ENCODE peak calls at places on chromosomes 13 and 19, in six cellular contexts. A is OCI-LY7, Z is PC-3, V is hepatocyte, C is GM23338, W is Karpas-422. S is an unnamed sample.

GRCh38 chr13:101523732-101524131 is 71.3 kb downstream of the ITGBL1 start:
- DNase-seq in A (no peak), Z (peak; percentile 67), V (no peak), C (no peak), W (no peak), S (peak; percentile 94)

GRCh38 chr13:75797719-75798118 is 161.6 kb downstream of the LMO7 start:
- DNase-seq in A (no peak), Z (no peak), V (no peak), C (no peak), W (no peak), S (no peak)

GRCh38 chr19:46015080-46015960 is 7.5 kb downstream of the PGLYRP1 start:
- DNase-seq in A (peak; percentile 38), Z (no peak), V (peak; percentile 83), C (peak; percentile 96), W (peak; percentile 63), S (peak; percentile 47)

GRCh38 chr13:25978961-25979360 is 72.9 kb downstream of the SHISA2 start:
- DNase-seq in A (no peak), Z (no peak), V (no peak), C (no peak), W (no peak), S (no peak)

GRCh38 chr19:4278010-4278409 is 1.1 kb upstream of the SHD start:
- DNase-seq in A (no peak), Z (no peak), V (no peak), C (no peak), W (peak; percentile 32), S (no peak)

GRCh38 chr13:105142556-105142955 is 1392.9 kb downstream of the EFNB2 start:
- DNase-seq in A (no peak), Z (no peak), V (no peak), C (no peak), W (no peak), S (no peak)

GRCh38 chr19:29542776-29543175 is 17.0 kb downstream of the VSTM2B start:
- DNase-seq in A (no peak), Z (no peak), V (no peak), C (no peak), W (no peak), S (no peak)

GRCh38 chr19:6012416-6013170 is 34.7 kb upstream of the RANBP3 start:
- DNase-seq in A (no peak), Z (no peak), V (no peak), C (no peak), W (no peak), S (no peak)

GRCh38 chr19:21699197-21699596 is 68.2 kb downstream of the ZNF100 start:
- DNase-seq in A (no peak), Z (no peak), V (no peak), C (peak; percentile 97), W (no peak), S (no peak)

GRCh38 chr19:4278926-4279529 is at the start of gene SHD:
- DNase-seq in A (no peak), Z (no peak), V (no peak), C (peak; percentile 72), W (peak; percentile 2), S (no peak)

DNA sequence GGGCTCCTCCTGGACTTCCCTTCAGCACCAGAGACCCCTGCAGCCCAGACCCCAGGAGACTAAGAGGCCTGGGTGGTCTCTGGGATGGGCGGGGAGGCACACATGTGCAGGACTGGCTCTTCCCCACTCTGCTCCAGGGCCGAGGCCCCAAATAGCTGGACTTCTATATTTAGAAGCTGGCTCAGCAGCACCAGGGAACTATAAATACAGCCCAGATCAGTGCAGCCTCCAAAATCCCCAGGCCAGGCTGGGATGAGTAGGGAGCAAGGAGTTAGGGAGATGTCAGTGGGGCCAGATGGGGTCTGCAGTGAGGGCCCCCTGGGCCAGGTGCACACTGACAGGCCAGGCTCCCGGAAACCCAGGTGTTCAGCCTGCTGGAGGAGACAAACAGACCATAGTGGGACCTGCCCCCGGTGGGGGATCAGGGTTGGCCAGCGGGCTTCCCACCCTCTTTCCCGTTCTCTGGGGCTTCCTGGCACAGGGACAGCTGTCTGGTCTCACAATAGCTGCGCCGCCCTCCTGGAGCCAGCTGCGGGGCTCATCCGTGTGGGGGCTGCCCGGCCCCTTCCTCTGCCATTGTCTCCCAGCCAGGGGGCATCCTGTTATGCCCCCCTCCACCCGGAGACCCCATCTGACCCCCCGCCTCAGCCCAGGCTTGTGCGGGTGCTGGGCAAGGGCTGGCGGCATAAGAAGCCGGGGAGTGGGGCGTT is 5.5 kb upstream of the ADGRE5 start:
- DNase-seq in A (peak; percentile 51), Z (no peak), V (no peak), C (peak; percentile 38), W (no peak), S (peak; percentile 33)
- H3K27ac ChIP-seq in A (peak overlapping the region; percentile 68), Z (no peak overlapping the region), V (peak overlapping the region; percentile 60), C (no peak overlapping the region), W (no peak overlapping the region), S (no peak overlapping the region)

DNA sequence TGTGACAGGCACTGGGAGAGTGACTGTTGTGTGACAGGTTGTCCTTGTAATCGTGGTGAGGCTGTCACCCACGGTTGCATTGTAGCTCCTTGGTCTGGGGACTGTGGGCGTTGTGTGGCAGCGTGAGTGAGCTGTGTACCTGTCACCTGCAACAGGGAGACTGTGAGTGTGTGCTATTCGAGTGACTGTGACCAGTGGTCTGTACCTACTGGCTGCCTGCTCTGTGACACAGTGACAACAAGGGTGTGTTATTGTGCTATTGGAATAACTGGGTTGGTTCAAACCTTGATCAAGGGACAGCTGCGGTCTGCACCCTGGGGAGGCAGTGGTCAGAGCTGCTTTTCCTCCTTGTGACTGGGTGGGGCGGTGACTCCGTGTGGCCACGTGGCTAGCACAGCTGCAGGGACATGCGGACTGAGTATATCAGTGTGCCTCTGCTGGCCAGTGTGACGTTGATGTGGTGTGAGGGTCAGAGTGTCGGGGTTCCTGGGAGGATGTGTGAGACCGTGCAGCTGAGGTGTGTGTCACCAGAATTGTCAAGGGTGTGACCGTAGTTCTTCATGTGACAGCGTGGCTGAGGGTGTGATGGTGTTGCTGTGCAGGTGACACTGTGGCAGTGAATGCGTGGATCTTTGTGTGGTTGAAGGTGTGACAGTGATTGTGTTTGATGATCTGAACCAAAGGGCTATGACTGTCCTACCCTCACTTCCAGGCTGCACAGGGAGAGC is 10.1 kb upstream of the NFIX start:
- DNase-seq in A (no peak), Z (no peak), V (peak; percentile 59), C (no peak), W (no peak), S (peak; percentile 88)
- H2AFZ ChIP-seq in A (no peak overlapping the region), Z (no peak overlapping the region), V (no peak overlapping the region), C (peak overlapping the region; percentile 28), W (no peak overlapping the region), S (peak overlapping the region; percentile 15)

GRCh38 chr13:36370108-36370429 is 23.9 kb upstream of the SPART start:
- DNase-seq in A (no peak), Z (no peak), V (no peak), C (no peak), W (no peak), S (no peak)
- H3K9me2 ChIP-seq in A (no peaks in the 10 kb centered on the region), Z (no peaks in the 10 kb centered on the region), V (no peaks in the 10 kb centered on the region), C (no peaks in the 10 kb centered on the region), W (no peaks in the 10 kb centered on the region), S (no peaks in the 10 kb centered on the region)

DNA sequence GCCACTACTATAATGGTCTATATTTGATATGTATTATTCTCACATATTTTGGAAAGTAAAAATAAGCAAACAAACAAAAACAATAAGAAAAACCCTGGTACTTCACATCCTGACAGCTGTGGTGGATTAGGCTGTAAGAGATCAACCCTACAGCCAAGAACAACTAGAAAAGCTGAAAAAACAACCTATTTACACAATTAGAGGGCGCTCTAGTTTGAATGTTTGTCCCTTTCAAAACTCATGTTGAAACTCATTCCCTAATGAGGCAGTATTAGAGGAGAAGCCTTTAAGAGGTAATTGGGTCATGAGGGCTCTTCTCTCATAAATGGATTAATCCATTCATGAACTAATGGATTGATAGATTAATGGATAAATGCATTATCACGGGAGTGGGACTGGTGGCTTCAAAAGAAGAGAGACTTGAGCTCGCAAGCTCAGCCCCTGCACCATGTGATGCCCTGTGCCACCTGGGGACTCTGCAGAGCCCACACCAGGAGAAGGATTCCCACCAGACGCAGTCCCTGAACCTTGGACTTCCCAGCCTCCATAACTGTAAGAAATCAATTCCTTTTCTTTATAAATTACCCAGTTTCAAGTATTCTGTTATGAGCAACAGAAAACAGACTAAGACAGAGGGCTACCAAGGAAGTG is 733.9 kb upstream of the ARGLU1 start:
- DNase-seq in A (no peak), Z (peak; percentile 2), V (no peak), C (peak; percentile 67), W (no peak), S (peak; percentile 29)
- H3K27ac ChIP-seq in A (no peak overlapping the region), Z (no peak overlapping the region), V (no peak overlapping the region), C (no peak overlapping the region), W (no peak overlapping the region), S (no peak overlapping the region)

GRCh38 chr19:52007436-52007804 is 591 bp downstream of the ZNF615 start:
- DNase-seq in A (no peak), Z (no peak), V (peak; percentile 16), C (peak; percentile 68), W (no peak), S (peak; percentile 45)
- H2AFZ ChIP-seq in A (no peak overlapping the region), Z (peak overlapping the region; percentile 100), V (peak overlapping the region; percentile 100), C (peak overlapping the region; percentile 95), W (peak overlapping the region; percentile 99), S (peak overlapping the region; percentile 100)

GRCh38 chr19:50046649-50047503 is 21.1 kb downstream of the ZNF473 start:
- DNase-seq in A (peak; percentile 74), Z (peak; percentile 34), V (no peak), C (peak; percentile 87), W (peak; percentile 78), S (peak; percentile 71)
- H3K9me2 ChIP-seq in A (no peaks in the 10 kb centered on the region), Z (no peaks in the 10 kb centered on the region), V (no peaks in the 10 kb centered on the region), C (no peaks in the 10 kb centered on the region), W (no peaks in the 10 kb centered on the region), S (no peaks in the 10 kb centered on the region)

GRCh38 chr13:82674546-82674945 is 1207.7 kb downstream of the SLITRK1 start:
- DNase-seq in A (no peak), Z (no peak), V (no peak), C (no peak), W (no peak), S (no peak)
- H3K27ac ChIP-seq in A (no peak overlapping the region), Z (no peak overlapping the region), V (no peak overlapping the region), C (peak overlapping the region; percentile 21), W (no peak overlapping the region), S (no peak overlapping the region)

DNA sequence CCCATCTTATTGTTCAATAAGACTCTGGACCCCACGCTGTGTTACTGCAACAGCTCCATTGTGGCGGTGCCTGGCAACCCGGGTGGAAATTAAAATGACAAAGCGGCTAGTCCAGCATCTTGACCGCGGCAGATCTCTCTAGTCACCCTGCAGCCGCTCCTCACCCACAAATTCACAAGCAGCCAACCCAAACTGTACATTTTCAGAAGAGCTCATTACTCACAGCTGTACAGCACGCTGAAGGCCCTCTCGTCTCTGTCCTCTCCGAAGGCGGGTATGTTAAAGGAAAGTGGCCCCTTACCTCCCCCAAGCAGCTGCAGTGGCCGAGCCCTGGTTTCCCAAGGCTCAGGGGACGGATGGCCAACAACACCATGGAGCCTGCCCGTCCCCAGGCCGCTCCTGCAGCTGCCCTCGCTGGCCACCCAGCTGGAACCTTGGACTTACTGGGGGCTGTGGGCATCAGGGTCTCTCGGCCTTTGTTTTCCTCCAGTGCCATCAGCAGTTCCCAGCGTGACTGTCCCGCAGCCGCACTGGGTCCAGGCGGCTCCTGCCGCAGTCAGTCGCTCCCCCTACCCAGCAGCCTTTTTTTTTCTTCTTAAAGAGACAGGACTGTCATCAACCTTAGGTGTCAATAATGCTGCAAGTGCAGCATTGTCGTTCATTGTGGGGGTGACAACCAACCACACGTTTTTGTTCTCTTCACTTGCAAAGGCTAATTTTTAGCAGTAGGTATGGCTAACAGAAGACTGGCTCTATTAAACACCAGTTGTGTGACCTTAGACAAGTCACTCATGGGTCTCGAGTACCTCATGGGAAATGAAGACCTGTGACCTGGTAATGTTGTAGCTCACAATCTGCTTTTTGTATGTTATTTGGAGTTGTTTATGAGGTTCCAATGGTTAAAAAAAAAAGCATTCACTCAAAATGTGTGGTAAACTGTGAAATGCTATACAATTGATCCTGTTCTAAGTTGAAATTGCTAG is at the start of gene SACS:
- DNase-seq in A (no peak), Z (peak; percentile 17), V (peak; percentile 45), C (peak; percentile 98), W (no peak), S (peak; percentile 86)
- H2AFZ ChIP-seq in A (no peak within 1 kb of the TSS), Z (peak within 1 kb of the TSS; percentile 70), V (peak within 1 kb of the TSS; percentile 95), C (peak within 1 kb of the TSS; percentile 86), W (no peak within 1 kb of the TSS), S (peak within 1 kb of the TSS; percentile 91)

S was measured in GM23248.